ENCODE peak calls at places on chromosomes 11 and 22, in eight cellular contexts. E is neural progenitor cell; Y is CD8-positive, alpha-beta T cell; M is endodermal cell; V is transverse colon; X is DND-41; F is PC-9; B is Peyer's patch. K is an unnamed sample.

GRCh38 chr22:36036167-36036624 is 7.6 kb upstream of the RBFOX2 start:
- DNase-seq in E (no peak), Y (no peak), M (no peak), V (no peak), X (no peak), F (no peak), B (no peak), K (no peak)

GRCh38 chr11:131867457-131868257 is 497.2 kb downstream of the NTM start:
- DNase-seq in E (peak; percentile 84), Y (no peak), M (peak; percentile 92), V (peak; percentile 47), X (peak; percentile 25), F (no peak), B (peak; percentile 53), K (no peak)

GRCh38 chr11:36532908-36533601 is 23.0 kb upstream of the TRAF6 start:
- DNase-seq in E (no peak), Y (no peak), M (no peak), V (no peak), X (no peak), F (no peak), B (no peak), K (no peak)

GRCh38 chr11:60363542-60364525 is 14.5 kb upstream of the MS4A7 start:
- DNase-seq in E (peak; percentile 76), Y (peak; percentile 38), M (peak; percentile 89), V (peak; percentile 76), X (peak; percentile 64), F (no peak), B (no peak), K (peak; percentile 22)

GRCh38 chr22:46010951-46011626 is 34.1 kb upstream of the WNT7B start:
- DNase-seq in E (no peak), Y (no peak), M (no peak), V (no peak), X (no peak), F (no peak), B (peak; percentile 42), K (no peak)

GRCh38 chr11:100878474-100878873 is 191.4 kb downstream of the ARHGAP42 start:
- DNase-seq in E (no peak), Y (no peak), M (no peak), V (no peak), X (no peak), F (no peak), B (no peak), K (no peak)

GRCh38 chr11:128407962-128408361 is 179.4 kb downstream of the ETS1 start:
- DNase-seq in E (no peak), Y (no peak), M (no peak), V (no peak), X (no peak), F (peak; percentile 91), B (no peak), K (no peak)

GRCh38 chr11:76935030-76935429 is 74.3 kb downstream of the ACER3 start:
- DNase-seq in E (peak; percentile 35), Y (no peak), M (no peak), V (no peak), X (no peak), F (no peak), B (no peak), K (no peak)

GRCh38 chr11:125036933-125037332 is 26.2 kb upstream of the SLC37A2 start:
- DNase-seq in E (no peak), Y (no peak), M (no peak), V (no peak), X (no peak), F (peak; percentile 59), B (no peak), K (no peak)

GRCh38 chr22:26914786-26915185 is 257.4 kb downstream of the MIAT start:
- DNase-seq in E (no peak), Y (no peak), M (no peak), V (no peak), X (no peak), F (no peak), B (no peak), K (no peak)

GRCh38 chr11:86291466-86292262 is 10.4 kb upstream of the HIKESHI start:
- DNase-seq in E (peak; percentile 75), Y (peak; percentile 53), M (peak; percentile 83), V (peak; percentile 25), X (peak; percentile 60), F (peak; percentile 60), B (no peak), K (peak; percentile 43)

GRCh38 chr22:46229701-46230100 is 20.4 kb downstream of the CDPF1 start:
- DNase-seq in E (no peak), Y (no peak), M (no peak), V (no peak), X (no peak), F (no peak), B (no peak), K (no peak)

GRCh38 chr11:119309411-119309810 is 7.5 kb downstream of the MCAM start:
- DNase-seq in E (no peak), Y (no peak), M (no peak), V (no peak), X (no peak), F (no peak), B (no peak), K (no peak)

GRCh38 chr22:44782286-44782830 is 30.0 kb downstream of the ARHGAP8 start:
- DNase-seq in E (no peak), Y (no peak), M (no peak), V (no peak), X (no peak), F (no peak), B (peak; percentile 28), K (no peak)

GRCh38 chr22:17997456-17997855 is 26.9 kb downstream of the MICAL3 start:
- DNase-seq in E (no peak), Y (no peak), M (no peak), V (no peak), X (no peak), F (no peak), B (no peak), K (no peak)

GRCh38 chr11:10891321-10891720 is 33.5 kb upstream of the ZBED5 start:
- DNase-seq in E (no peak), Y (no peak), M (no peak), V (no peak), X (no peak), F (no peak), B (no peak), K (no peak)

GRCh38 chr11:10881892-10882291 is 24.0 kb upstream of the ZBED5 start:
- DNase-seq in E (no peak), Y (no peak), M (no peak), V (no peak), X (no peak), F (no peak), B (no peak), K (no peak)

GRCh38 chr11:10886652-10887250 is 28.9 kb upstream of the ZBED5 start:
- DNase-seq in E (no peak), Y (no peak), M (no peak), V (no peak), X (no peak), F (no peak), B (no peak), K (no peak)

GRCh38 chr11:10887307-10887706 is 29.5 kb upstream of the ZBED5 start:
- DNase-seq in E (no peak), Y (no peak), M (no peak), V (no peak), X (no peak), F (no peak), B (no peak), K (no peak)

GRCh38 chr11:10885703-10886363 is 28.0 kb upstream of the ZBED5 start:
- DNase-seq in E (no peak), Y (no peak), M (no peak), V (no peak), X (no peak), F (no peak), B (no peak), K (no peak)
- H3K27ac ChIP-seq in E (no peak overlapping the region), Y (no peak overlapping the region), M (no peak overlapping the region), V (peak overlapping the region; percentile 6), X (no peak overlapping the region), F (no peak overlapping the region), B (no peak overlapping the region), K (no peak overlapping the region)

DNA sequence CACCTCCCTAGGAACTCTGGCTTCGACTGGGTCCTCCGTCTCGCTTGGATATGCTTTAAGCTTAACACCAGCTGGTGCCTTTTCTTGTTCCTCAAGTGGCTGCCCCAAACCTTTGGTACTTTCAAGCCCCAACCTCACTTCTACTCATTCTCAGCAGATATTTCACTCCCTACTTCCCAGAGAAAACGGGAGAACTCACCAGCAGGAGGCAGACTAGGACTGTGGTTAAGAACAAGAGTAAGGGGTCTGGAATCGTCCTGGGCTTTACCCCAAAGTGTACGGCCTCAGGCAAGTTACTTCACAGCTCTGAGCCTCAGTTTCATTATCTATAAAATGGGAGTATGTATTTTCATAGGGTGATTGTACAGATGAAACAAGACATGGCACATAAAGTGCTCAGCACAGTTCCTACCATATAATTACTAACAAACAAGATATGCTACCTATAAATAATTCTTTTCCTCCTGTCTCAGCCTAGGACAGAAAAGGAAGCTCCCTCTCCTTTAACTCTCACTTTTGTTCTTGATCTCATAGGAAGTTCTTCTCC is 37.8 kb downstream of the PAMR1 start:
- DNase-seq in E (peak; percentile 83), Y (no peak), M (peak; percentile 92), V (no peak), X (no peak), F (no peak), B (no peak), K (no peak)
- TF ChIP-seq CTCF in E (peak; percentile 68), Y (no peak), M (peak; percentile 83), V (no peak), X (peak; percentile 52), F (peak; percentile 74), B (no peak), K (no peak)

DNA sequence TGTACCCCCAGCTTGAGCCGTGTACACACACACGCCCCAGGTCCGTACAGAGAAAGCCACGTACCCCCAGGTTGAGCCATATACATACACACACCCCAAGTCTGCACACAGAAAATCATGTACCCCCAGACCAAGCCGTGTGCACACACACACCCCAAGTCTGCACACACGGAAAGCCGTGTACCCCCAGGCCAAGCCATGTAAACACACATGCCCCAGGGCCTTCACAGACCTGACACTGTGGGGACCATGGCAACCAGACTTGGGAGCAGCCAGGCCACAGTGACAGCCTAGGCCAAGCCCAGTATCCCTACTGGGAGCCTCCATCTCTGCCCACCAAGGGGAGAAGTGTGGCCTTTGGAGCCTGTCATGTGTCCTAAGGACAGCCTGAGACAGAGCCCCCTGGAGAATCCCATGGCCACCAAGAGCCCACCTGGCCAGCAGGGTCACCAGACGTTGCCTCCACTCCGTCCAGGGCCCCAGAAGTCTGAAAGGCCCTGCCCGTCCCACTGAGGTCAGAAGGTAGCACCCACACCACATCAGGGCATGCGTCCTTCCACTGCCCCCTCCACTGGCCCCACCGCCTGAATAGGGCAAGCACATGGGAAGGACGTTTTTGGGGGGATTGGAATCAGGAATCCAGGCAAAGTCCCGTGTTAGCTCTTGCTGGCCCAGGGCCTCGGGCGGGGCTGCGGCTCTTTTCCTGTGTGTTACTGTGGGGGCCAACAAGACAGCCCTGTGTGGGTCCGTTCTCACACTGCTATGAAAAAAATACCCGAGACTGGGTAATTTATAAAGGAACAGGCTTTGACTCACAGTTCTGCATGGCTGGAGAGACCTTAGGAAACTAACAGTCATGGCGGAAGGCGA is 636.7 kb downstream of the TBC1D22A start:
- DNase-seq in E (no peak), Y (no peak), M (no peak), V (no peak), X (no peak), F (no peak), B (peak; percentile 8), K (no peak)
- H3K9me3 ChIP-seq in E (no peaks in the 10 kb centered on the region), Y (no peaks in the 10 kb centered on the region), M (peaks cover 59% of the 10 kb centered on the region), V (no peaks in the 10 kb centered on the region), X (no peaks in the 10 kb centered on the region), F (no peaks in the 10 kb centered on the region), B (no peaks in the 10 kb centered on the region), K (no peaks in the 10 kb centered on the region)

DNA sequence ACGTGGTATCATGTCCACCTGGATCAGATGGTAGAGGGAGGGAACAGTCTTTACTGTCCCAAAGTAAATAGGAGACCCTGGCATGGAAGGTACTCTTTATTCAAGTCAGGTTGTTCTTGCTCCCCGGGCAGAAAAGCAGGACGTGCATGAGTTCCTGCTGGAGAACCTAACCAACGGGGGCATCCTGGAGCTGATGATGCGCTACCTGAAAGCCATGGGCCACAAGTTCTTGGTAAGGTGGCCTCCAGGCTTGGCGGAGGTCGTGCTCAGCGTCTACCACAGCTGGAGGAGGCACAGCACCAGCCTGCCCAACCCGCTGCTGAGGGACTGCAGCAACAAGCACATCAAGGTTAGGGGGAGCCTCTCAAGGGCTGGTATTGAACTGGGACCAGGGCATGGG is 48.7 kb downstream of the CABIN1 start:
- DNase-seq in E (no peak), Y (no peak), M (no peak), V (no peak), X (no peak), F (no peak), B (no peak), K (no peak)
- H3K27ac ChIP-seq in E (no peak overlapping the region), Y (peak overlapping the region; percentile 5), M (no peak overlapping the region), V (peak overlapping the region; percentile 43), X (no peak overlapping the region), F (no peak overlapping the region), B (peak overlapping the region; percentile 61), K (no peak overlapping the region)